ENCODE peak calls at places on chromosome X, in eight cellular contexts. H, C, G, Q, R, J, A and W are unnamed samples.

GRCh38 chrX:41559662-41560061 is 112.5 kb downstream of the NYX start:
- DNase-seq in H (no peak), C (no peak), G (peak; percentile 92), Q (no peak), R (no peak), J (peak; percentile 82), A (no peak), W (no peak)

GRCh38 chrX:10897768-10898167 is 213.4 kb upstream of the HCCS start:
- DNase-seq in H (no peak), C (no peak), G (no peak), Q (no peak), R (no peak), J (no peak), A (no peak), W (no peak)

GRCh38 chrX:10156199-10157031 is at the start of gene CLCN4:
- DNase-seq in H (peak; percentile 52), C (peak; percentile 34), G (no peak), Q (no peak), R (peak; percentile 77), J (peak; percentile 36), A (peak; percentile 63), W (peak; percentile 55)

GRCh38 chrX:45774961-45775360 is 574.3 kb upstream of the DIPK2B start:
- DNase-seq in H (no peak), C (no peak), G (peak; percentile 85), Q (no peak), R (no peak), J (peak; percentile 90), A (no peak), W (no peak)

GRCh38 chrX:30228526-30228925 is 1.9 kb upstream of the MAGEB3 start:
- DNase-seq in H (no peak), C (no peak), G (no peak), Q (no peak), R (no peak), J (no peak), A (no peak), W (no peak)

GRCh38 chrX:7233632-7234406 is 85.9 kb upstream of the PUDP start:
- DNase-seq in H (no peak), C (no peak), G (no peak), Q (no peak), R (no peak), J (peak; percentile 1), A (no peak), W (no peak)

GRCh38 chrX:24014388-24015018 is 12.5 kb downstream of the KLHL15 start:
- DNase-seq in H (no peak), C (no peak), G (no peak), Q (no peak), R (no peak), J (no peak), A (no peak), W (no peak)

GRCh38 chrX:3713225-3713936 is at the start of gene PRKX:
- DNase-seq in H (peak; percentile 78), C (peak; percentile 61), G (peak; percentile 24), Q (no peak), R (peak; percentile 63), J (peak; percentile 32), A (peak; percentile 49), W (peak; percentile 78)

GRCh38 chrX:142089193-142089592 is 115.9 kb downstream of the MAGEC2 start:
- DNase-seq in H (no peak), C (no peak), G (peak; percentile 2), Q (no peak), R (no peak), J (peak; percentile 49), A (no peak), W (no peak)

GRCh38 chrX:40173662-40174593 is 76.2 kb upstream of the BCOR start:
- DNase-seq in H (peak; percentile 38), C (no peak), G (no peak), Q (no peak), R (no peak), J (no peak), A (no peak), W (peak; percentile 37)

GRCh38 chrX:3178329-3178728 is 137.1 kb downstream of the ARSF start:
- DNase-seq in H (no peak), C (no peak), G (no peak), Q (no peak), R (no peak), J (no peak), A (no peak), W (no peak)

GRCh38 chrX:132023896-132024386 is 839 bp downstream of the STK26 start:
- DNase-seq in H (no peak), C (no peak), G (no peak), Q (no peak), R (no peak), J (peak; percentile 17), A (peak; percentile 10), W (peak; percentile 54)

GRCh38 chrX:125004799-125005198 is 314.9 kb upstream of the TEX13C start:
- DNase-seq in H (no peak), C (no peak), G (no peak), Q (no peak), R (no peak), J (no peak), A (no peak), W (no peak)

GRCh38 chrX:44675364-44676024 is 132.8 kb upstream of the FUNDC1 start:
- DNase-seq in H (no peak), C (no peak), G (peak; percentile 95), Q (no peak), R (peak; percentile 32), J (peak; percentile 83), A (peak; percentile 41), W (no peak)

GRCh38 chrX:153731117-153731844 is 6.6 kb downstream of the ABCD1 start:
- DNase-seq in H (no peak), C (no peak), G (no peak), Q (no peak), R (no peak), J (peak; percentile 68), A (no peak), W (no peak)

GRCh38 chrX:130975947-130976346 is 72.9 kb upstream of the ENOX2 start:
- DNase-seq in H (peak; percentile 38), C (peak; percentile 29), G (peak; percentile 21), Q (no peak), R (peak; percentile 26), J (peak; percentile 67), A (no peak), W (peak; percentile 64)

GRCh38 chrX:154602766-154603437 is 16.2 kb downstream of the CTAG1B start:
- DNase-seq in H (no peak), C (no peak), G (no peak), Q (peak; percentile 53), R (no peak), J (no peak), A (no peak), W (no peak)

GRCh38 chrX:81259008-81259713 is 57.3 kb downstream of the SH3BGRL start:
- DNase-seq in H (no peak), C (no peak), G (peak; percentile 59), Q (no peak), R (no peak), J (peak; percentile 64), A (no peak), W (no peak)

GRCh38 chrX:44344194-44344593 is 722 bp upstream of the EFHC2 start:
- DNase-seq in H (peak; percentile 38), C (no peak), G (no peak), Q (no peak), R (no peak), J (no peak), A (no peak), W (no peak)

GRCh38 chrX:70253377-70254062 is 6.5 kb downstream of the P2RY4 start:
- DNase-seq in H (no peak), C (no peak), G (peak; percentile 34), Q (no peak), R (no peak), J (peak; percentile 16), A (no peak), W (no peak)

GRCh38 chrX:71910526-71911022 is at the start of gene NHSL2:
- DNase-seq in H (no peak), C (no peak), G (peak; percentile 44), Q (no peak), R (peak; percentile 65), J (no peak), A (peak; percentile 25), W (peak; percentile 49)

GRCh38 chrX:133746593-133746992 is 238.8 kb downstream of the GPC3 start:
- DNase-seq in H (no peak), C (no peak), G (no peak), Q (no peak), R (no peak), J (no peak), A (no peak), W (no peak)

GRCh38 chrX:133749370-133749769 is 236.0 kb downstream of the GPC3 start:
- DNase-seq in H (no peak), C (no peak), G (no peak), Q (no peak), R (no peak), J (no peak), A (no peak), W (no peak)

GRCh38 chrX:133741303-133741702 is 244.1 kb downstream of the GPC3 start:
- DNase-seq in H (no peak), C (no peak), G (peak; percentile 24), Q (no peak), R (no peak), J (peak; percentile 2), A (no peak), W (no peak)

GRCh38 chrX:133742602-133743305 is 242.6 kb downstream of the GPC3 start:
- DNase-seq in H (no peak), C (no peak), G (no peak), Q (no peak), R (no peak), J (no peak), A (no peak), W (no peak)

GRCh38 chrX:133745361-133745760 is 240.0 kb downstream of the GPC3 start:
- DNase-seq in H (no peak), C (no peak), G (no peak), Q (no peak), R (no peak), J (no peak), A (no peak), W (no peak)
- TF ChIP-seq CTCF in H (no peak), C (peak; percentile 6), G (no peak), Q (no peak), R (no peak), J (no peak), A (no peak), W (no peak)

GRCh38 chrX:68599256-68600152 is 48.0 kb upstream of the STARD8 start:
- DNase-seq in H (no peak), C (no peak), G (no peak), Q (no peak), R (no peak), J (peak; percentile 21), A (no peak), W (peak; percentile 7)
- TF ChIP-seq CTCF in H (peak; percentile 54), C (peak; percentile 53), G (peak; percentile 53), Q (no peak), R (peak; percentile 67), J (peak; percentile 66), A (peak; percentile 67), W (peak; percentile 47)

DNA sequence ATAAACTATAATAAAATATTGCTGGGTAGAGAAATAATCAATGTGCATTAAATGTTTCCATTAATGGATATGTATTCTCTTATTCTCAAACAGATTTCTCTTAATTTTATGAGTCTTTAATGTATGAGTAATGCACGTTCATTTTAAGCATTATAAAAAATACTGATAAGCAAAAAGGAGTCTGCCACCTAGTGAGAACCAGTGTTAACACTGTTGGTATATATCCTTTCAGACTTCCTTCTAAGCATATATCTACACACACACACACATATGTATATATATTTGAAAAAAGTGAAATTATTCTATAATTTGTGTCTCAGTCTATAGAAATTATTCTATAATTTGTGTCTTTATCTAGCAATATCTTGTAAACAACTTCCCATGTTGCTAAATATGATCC is 49.9 kb upstream of the MTMR1 start:
- DNase-seq in H (no peak), C (no peak), G (no peak), Q (no peak), R (no peak), J (peak; percentile 22), A (no peak), W (no peak)
- TF ChIP-seq CTCF in H (no peak), C (no peak), G (no peak), Q (no peak), R (no peak), J (no peak), A (no peak), W (no peak)

GRCh38 chrX:8237718-8238117 is 66.7 kb upstream of the VCX2 start:
- DNase-seq in H (no peak), C (no peak), G (no peak), Q (no peak), R (no peak), J (no peak), A (no peak), W (no peak)
- TF ChIP-seq CTCF in H (no peak), C (no peak), G (no peak), Q (no peak), R (no peak), J (no peak), A (no peak), W (no peak)